ENCODE peak calls at places on chromosomes 4 and X, in eight cellular contexts. Q is PC-3, J is endodermal cell, A is neural progenitor cell, I is mammary epithelial cell, E is H9, H is neuronal stem cell, V is GM23248. X is an unnamed sample. For H3K9me3, the result is how much of the 10 kb centered on the place peaks cover.

GRCh38 chr4:15239866-15240265 is 188.0 kb upstream of the C1QTNF7 start:
- DNase-seq in J (no peak), Q (peak), E (no peak), V (no peak), H (no peak), A (no peak), I (no peak), X (peak)

GRCh38 chrX:121064579-121064978 is 17.2 kb downstream of the GLUD2 start:
- DNase-seq in E (no peak), V (no peak), Q (no peak), I (no peak), J (no peak), H (no peak), A (no peak), X (no peak)

GRCh38 chr4:32094987-32095386 is 1374.8 kb downstream of the PCDH7 start:
- DNase-seq in I (no peak), J (no peak), Q (no peak), E (no peak), V (no peak), H (no peak), A (no peak), X (no peak)

GRCh38 chr4:163091685-163092034 is 75.0 kb downstream of the NAF1 start:
- DNase-seq in I (no peak), Q (no peak), H (no peak), A (no peak), J (no peak), E (no peak), V (no peak), X (no peak)

GRCh38 chrX:130051176-130051845 is 59.0 kb downstream of the ELF4 start:
- DNase-seq in V (no peak), H (no peak), E (no peak), A (no peak), Q (no peak), I (no peak), J (no peak), X (no peak)

GRCh38 chr4:147326581-147326980 is 154.3 kb upstream of the EDNRA start:
- DNase-seq in A (no peak), H (no peak), J (no peak), V (no peak), E (no peak), I (no peak), Q (no peak), X (peak)

GRCh38 chr4:162497564-162498167 is 333.9 kb upstream of the FSTL5 start:
- DNase-seq in I (peak), H (peak), V (peak), A (peak), J (no peak), E (no peak), Q (peak), X (peak)

GRCh38 chr4:1502976-1503375 is 96.7 kb upstream of the NKX1-1 start:
- DNase-seq in J (peak), A (no peak), H (no peak), V (peak), E (peak), I (no peak), Q (no peak), X (no peak)

GRCh38 chrX:75076429-75076828 is 79.7 kb downstream of the ABCB7 start:
- DNase-seq in H (no peak), A (no peak), J (no peak), Q (no peak), I (no peak), E (no peak), V (no peak), X (no peak)

GRCh38 chr4:142314183-142314582 is 531.9 kb downstream of the INPP4B start:
- DNase-seq in A (no peak), Q (no peak), H (no peak), J (no peak), V (no peak), I (no peak), E (no peak), X (no peak)

GRCh38 chr4:53986062-53986461 is 78.3 kb downstream of the CHIC2 start:
- DNase-seq in J (no peak), I (no peak), H (no peak), E (no peak), Q (no peak), V (no peak), A (peak), X (no peak)

GRCh38 chrX:49155243-49155899 is 7.2 kb upstream of the MAGIX start:
- DNase-seq in E (peak), J (peak), A (peak), I (peak), V (peak), H (peak), Q (peak), X (peak)

GRCh38 chr4:53920116-53920515 is 144.3 kb downstream of the CHIC2 start:
- DNase-seq in I (peak), A (no peak), Q (peak), V (peak), E (peak), J (peak), H (no peak), X (no peak)

GRCh38 chrX:97405031-97405685 is 521.5 kb downstream of the RPA4 start:
- DNase-seq in J (no peak), Q (no peak), I (no peak), V (no peak), E (no peak), H (no peak), A (no peak), X (peak)

GRCh38 chr4:44848466-44848865 is 122.1 kb upstream of the GNPDA2 start:
- DNase-seq in H (no peak), Q (no peak), E (no peak), A (no peak), J (no peak), V (no peak), I (peak), X (no peak)

GRCh38 chr4:8836664-8837171 is 34.9 kb downstream of the HMX1 start:
- DNase-seq in Q (no peak), E (no peak), V (no peak), J (peak), A (no peak), H (no peak), I (no peak), X (no peak)

GRCh38 chr4:8832130-8832930 is 39.3 kb downstream of the HMX1 start:
- DNase-seq in H (no peak), A (no peak), V (peak), I (no peak), Q (no peak), E (no peak), J (peak), X (no peak)

GRCh38 chr4:8837181-8837811 is 34.3 kb downstream of the HMX1 start:
- DNase-seq in Q (no peak), E (peak), J (peak), V (no peak), I (no peak), A (peak), H (peak), X (no peak)

GRCh38 chr4:8835521-8836365 is 35.9 kb downstream of the HMX1 start:
- DNase-seq in E (peak), Q (no peak), I (no peak), H (no peak), A (no peak), J (peak), V (no peak), X (no peak)

GRCh38 chr4:8834681-8835220 is 36.9 kb downstream of the HMX1 start:
- DNase-seq in I (no peak), E (peak), J (peak), Q (no peak), H (no peak), V (no peak), A (no peak), X (no peak)
- H3K9me3 ChIP-seq in I (under half), E (under half), J (under half), Q (under half), H (under half), V (under half), A (under half), X (under half)

GRCh38 chr4:56469489-56470210 is 2.2 kb downstream of the SRP72 start:
- DNase-seq in E (no peak), V (peak), I (no peak), A (no peak), Q (no peak), H (no peak), J (no peak), X (no peak)
- H3K9ac ChIP-seq in E (no peak), V (peak), I (no peak), A (no peak), Q (peak), H (no peak), J (no peak), X (peak)

GRCh38 chr4:186260504-186261448 is 5.2 kb upstream of the F11 start:
- DNase-seq in I (peak), A (no peak), H (no peak), V (no peak), E (no peak), Q (no peak), J (no peak), X (no peak)
- H3K27ac ChIP-seq in I (no peak), A (no peak), H (no peak), V (no peak), E (no peak), Q (no peak), J (no peak), X (no peak)

GRCh38 chr4:186719925-186720694 is 3.5 kb downstream of the FAT1 start:
- DNase-seq in H (no peak), Q (peak), A (peak), V (peak), I (peak), E (no peak), J (peak), X (no peak)
- H3K9me3 ChIP-seq in H (under half), Q (under half), A (under half), V (under half), I (under half), E (under half), J (under half), X (under half)